ENCODE peak calls at places on chromosomes 12 and 14, in nine cellular contexts. B is hepatocyte, Y is ovary, F is transverse colon, A is OCI-LY7, W is uterus, N is IMR-90, V is breast epithelium, C is left lung. K is an unnamed sample. For H3K36me3, the result is how much of the 10 kb centered on the place peaks cover.

GRCh38 chr14:45135181-45135580 is 549 bp upstream of the FANCM start:
- DNase-seq in N (peak), F (no peak), B (peak), A (peak), V (no peak), W (no peak), C (no peak), Y (no peak), K (no peak)

GRCh38 chr14:54902521-54903420 is at the start of gene GCH1:
- DNase-seq in B (peak), F (peak), Y (peak), V (peak), W (peak), A (peak), C (peak), N (peak), K (peak)

GRCh38 chr14:89337912-89338311 is 79.1 kb downstream of the FOXN3 start:
- DNase-seq in F (no peak), C (no peak), N (peak), A (no peak), B (no peak), W (peak), V (no peak), Y (no peak), K (no peak)

GRCh38 chr14:52119030-52119429 is 50.2 kb upstream of the NID2 start:
- DNase-seq in A (no peak), V (no peak), Y (no peak), B (peak), C (no peak), W (no peak), N (no peak), F (no peak), K (no peak)

GRCh38 chr12:108693781-108694180 is 37.5 kb downstream of the CORO1C start:
- DNase-seq in Y (no peak), C (no peak), B (no peak), V (no peak), N (no peak), A (no peak), F (no peak), W (no peak), K (no peak)

GRCh38 chr12:75710361-75711069 is 199.1 kb upstream of the KRR1 start:
- DNase-seq in V (no peak), A (no peak), Y (no peak), N (no peak), B (no peak), F (no peak), C (no peak), W (no peak), K (no peak)

GRCh38 chr12:74349925-74350324 is 187.7 kb upstream of the ATXN7L3B start:
- DNase-seq in F (no peak), C (no peak), A (no peak), W (no peak), B (no peak), V (no peak), Y (no peak), N (no peak), K (no peak)

GRCh38 chr12:85951823-85952222 is 77.7 kb downstream of the NTS start:
- DNase-seq in N (peak), V (no peak), W (no peak), C (no peak), Y (no peak), B (peak), A (no peak), F (no peak), K (no peak)

GRCh38 chr12:862303-862911 is 87.1 kb downstream of the RAD52 start:
- DNase-seq in N (no peak), V (no peak), C (no peak), B (no peak), A (no peak), W (no peak), F (no peak), Y (no peak), K (no peak)

GRCh38 chr12:34275129-34275528 is 252.8 kb downstream of the ALG10 start:
- DNase-seq in B (no peak), W (no peak), A (no peak), N (no peak), Y (no peak), F (no peak), V (no peak), C (peak), K (no peak)

GRCh38 chr12:124901003-124901402 is 13.4 kb downstream of the UBC start:
- DNase-seq in V (no peak), W (no peak), N (no peak), A (peak), F (no peak), C (no peak), Y (no peak), B (no peak), K (no peak)

GRCh38 chr12:128976120-128976519 is 122.8 kb downstream of the GLT1D1 start:
- DNase-seq in W (no peak), F (peak), A (peak), Y (no peak), B (peak), V (no peak), N (no peak), C (no peak), K (no peak)

GRCh38 chr14:73634333-73634833 is 10.4 kb upstream of the DNAL1 start:
- DNase-seq in W (peak), C (peak), V (no peak), A (no peak), N (no peak), F (peak), B (peak), Y (peak), K (no peak)

GRCh38 chr14:91300283-91300841 is 55.9 kb upstream of the GPR68 start:
- DNase-seq in B (no peak), V (no peak), C (no peak), F (no peak), A (no peak), W (no peak), N (peak), Y (no peak), K (peak)

GRCh38 chr14:105857223-105857815 is 330.9 kb downstream of the TMEM121 start:
- DNase-seq in C (peak), V (peak), W (no peak), Y (no peak), B (no peak), N (no peak), F (peak), A (peak), K (peak)

GRCh38 chr14:79076428-79076827 is 906.3 kb downstream of the NRXN3 start:
- DNase-seq in W (no peak), F (no peak), Y (no peak), B (no peak), C (no peak), N (no peak), A (no peak), V (no peak), K (no peak)

GRCh38 chr14:38958589-38958988 is 144.4 kb downstream of the SEC23A start:
- DNase-seq in Y (no peak), V (no peak), B (no peak), F (no peak), C (no peak), W (no peak), A (no peak), N (no peak), K (no peak)

GRCh38 chr12:108425238-108425795 is 86.2 kb upstream of the CMKLR1 start:
- DNase-seq in Y (no peak), C (no peak), F (no peak), B (no peak), W (no peak), A (no peak), N (no peak), V (no peak), K (no peak)

GRCh38 chr12:64790166-64790565 is 31.0 kb upstream of the GNS start:
- DNase-seq in B (no peak), Y (no peak), F (no peak), W (no peak), C (no peak), N (no peak), V (no peak), A (no peak), K (no peak)

GRCh38 chr14:76282581-76282980 is 93.4 kb upstream of the ESRRB start:
- DNase-seq in V (no peak), C (no peak), W (no peak), Y (no peak), F (no peak), A (no peak), B (no peak), N (no peak), K (no peak)

GRCh38 chr14:77098470-77099353 is 654 bp downstream of the CIPC start:
- DNase-seq in F (peak), N (no peak), Y (peak), W (peak), C (peak), B (peak), A (peak), V (peak), K (no peak)

GRCh38 chr12:67716817-67717216 is 68.3 kb downstream of the DYRK2 start:
- DNase-seq in W (no peak), N (peak), V (no peak), C (no peak), Y (no peak), F (no peak), A (no peak), B (no peak), K (no peak)

GRCh38 chr14:76768201-76768656 is 7.0 kb downstream of the VASH1 start:
- DNase-seq in A (peak), W (peak), C (no peak), N (no peak), F (peak), Y (no peak), B (no peak), V (no peak), K (peak)

GRCh38 chr12:21483531-21483930 is 17.9 kb downstream of the RECQL start:
- DNase-seq in N (no peak), V (no peak), F (no peak), A (no peak), C (no peak), B (no peak), W (no peak), Y (no peak), K (no peak)

GRCh38 chr14:55599250-55599879 is 19.4 kb downstream of the KTN1 start:
- DNase-seq in B (peak), N (no peak), V (peak), F (peak), C (peak), A (no peak), W (no peak), Y (no peak), K (no peak)

GRCh38 chr14:99118946-99119345 is 153.1 kb downstream of the BCL11B start:
- DNase-seq in W (no peak), B (no peak), A (no peak), C (no peak), Y (no peak), F (no peak), V (no peak), N (no peak), K (no peak)

GRCh38 chr12:108302471-108303311 is 36.4 kb downstream of the CMKLR1 start:
- DNase-seq in C (peak), A (no peak), F (peak), V (peak), Y (peak), W (peak), B (peak), N (no peak), K (peak)

GRCh38 chr14:31377433-31377832 is 42.9 kb downstream of the HEATR5A start:
- DNase-seq in V (no peak), A (no peak), B (no peak), N (no peak), Y (no peak), C (no peak), W (no peak), F (no peak), K (no peak)
- H3K27ac ChIP-seq in V (no peak), A (no peak), B (no peak), N (no peak), Y (no peak), C (peak), W (no peak), F (no peak), K (no peak)

GRCh38 chr12:110908377-110909136 is 11.8 kb downstream of the MYL2 start:
- DNase-seq in F (no peak), V (no peak), Y (no peak), N (no peak), B (no peak), A (no peak), W (no peak), C (no peak), K (no peak)

GRCh38 chr12:110906516-110906915 is 13.9 kb downstream of the MYL2 start:
- DNase-seq in Y (no peak), W (no peak), A (peak), F (no peak), N (no peak), V (no peak), B (no peak), C (no peak), K (no peak)

GRCh38 chr12:110906985-110907384 is 13.4 kb downstream of the MYL2 start:
- DNase-seq in W (no peak), V (no peak), B (no peak), A (no peak), C (no peak), F (no peak), Y (no peak), N (no peak), K (no peak)

GRCh38 chr12:110907583-110907982 is 12.8 kb downstream of the MYL2 start:
- DNase-seq in A (no peak), C (no peak), N (no peak), V (no peak), W (no peak), B (no peak), Y (no peak), F (no peak), K (no peak)

GRCh38 chr12:110906088-110906487 is 14.3 kb downstream of the MYL2 start:
- DNase-seq in V (no peak), W (no peak), C (no peak), Y (no peak), A (peak), F (no peak), B (no peak), N (no peak), K (no peak)
- TF ChIP-seq CTCF in V (no peak), W (no peak), C (no peak), Y (no peak), A (peak), F (no peak), B (no peak), N (no peak), K (no peak)

GRCh38 chr12:132674561-132674960 is 12.6 kb downstream of the POLE start:
- DNase-seq in V (no peak), N (no peak), F (no peak), C (no peak), W (no peak), Y (no peak), B (no peak), A (no peak), K (no peak)
- H3K36me3 ChIP-seq in V (under half), N (under half), F (under half), C (half or more), W (under half), Y (under half), B (under half), A (half or more), K (half or more)

DNA sequence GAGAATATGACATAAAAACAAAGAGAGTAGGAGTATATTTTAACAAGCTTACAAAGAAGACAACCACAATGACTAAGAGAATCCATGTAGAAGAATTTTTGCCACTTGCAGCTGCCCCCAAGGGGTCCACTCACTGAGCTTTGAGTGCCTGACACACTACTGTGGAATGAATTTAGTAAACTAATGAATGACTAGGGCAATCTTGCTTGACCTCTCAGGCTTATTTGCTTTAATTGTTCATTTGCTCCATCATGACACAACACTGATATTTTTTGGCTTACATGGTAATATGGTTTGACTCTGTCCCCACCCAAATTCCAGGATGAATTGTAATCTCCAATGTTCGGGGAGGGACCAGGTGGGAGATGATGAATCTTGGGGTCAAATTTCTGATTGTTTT is 249.1 kb upstream of the FAR2 start:
- DNase-seq in N (peak), W (no peak), C (no peak), B (no peak), A (no peak), Y (no peak), V (no peak), F (no peak), K (no peak)
- H3K27ac ChIP-seq in N (no peak), W (no peak), C (no peak), B (no peak), A (no peak), Y (no peak), V (no peak), F (no peak), K (no peak)

DNA sequence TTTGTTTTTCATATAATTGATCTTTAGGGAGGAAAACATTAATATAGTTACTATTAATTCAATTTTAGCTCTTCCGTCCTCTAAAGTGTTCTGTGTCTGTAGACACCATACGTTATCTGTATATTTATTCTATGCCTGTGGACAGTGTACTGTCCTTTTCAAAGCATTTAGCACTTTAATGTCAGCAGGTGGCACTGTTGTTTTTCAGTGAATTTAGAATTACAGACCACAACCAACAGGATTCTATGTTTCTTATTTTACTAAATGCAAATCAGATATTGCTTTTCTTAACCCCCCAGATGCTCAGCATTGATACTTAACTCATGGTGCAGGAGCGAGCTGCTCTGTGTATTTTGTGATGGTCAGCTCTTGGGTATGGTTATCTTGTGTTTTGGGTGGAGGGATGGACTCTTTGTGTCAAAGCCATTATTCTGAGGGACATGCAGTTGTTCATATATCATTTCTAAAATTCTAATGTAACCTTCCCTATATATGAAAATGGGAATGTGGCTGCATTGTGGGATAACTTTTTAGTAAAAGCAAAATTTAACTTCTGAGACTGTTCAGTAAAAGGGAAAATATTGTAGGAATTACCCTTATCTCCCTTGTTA is 65.2 kb downstream of the PAPOLA start:
- DNase-seq in Y (no peak), B (peak), N (peak), F (no peak), A (peak), V (no peak), C (no peak), W (no peak), K (no peak)
- TF ChIP-seq CTCF in Y (no peak), B (peak), N (peak), F (peak), A (peak), V (peak), C (peak), W (peak), K (no peak)

GRCh38 chr12:101948365-101948764 is 71.0 kb downstream of the DRAM1 start:
- DNase-seq in C (no peak), Y (no peak), N (no peak), V (no peak), F (no peak), A (no peak), B (no peak), W (no peak), K (no peak)
- H3K36me3 ChIP-seq in C (under half), Y (under half), N (under half), V (under half), F (under half), A (under half), B (under half), W (under half), K (under half)

GRCh38 chr12:32755654-32756475 is at the start of gene YARS2:
- DNase-seq in Y (peak), C (peak), B (peak), V (peak), N (peak), A (peak), F (peak), W (peak), K (peak)

GRCh38 chr12:32755051-32755653 is 545 bp downstream of the YARS2 start:
- DNase-seq in N (peak), Y (peak), W (peak), F (peak), V (peak), A (peak), C (peak), B (peak), K (peak)

GRCh38 chr12:32754101-32754500 is 1.6 kb downstream of the YARS2 start:
- DNase-seq in C (no peak), W (no peak), V (no peak), B (no peak), A (no peak), Y (no peak), F (no peak), N (no peak), K (no peak)

GRCh38 chr12:32756476-32757158 is 920 bp upstream of the YARS2 start:
- DNase-seq in F (no peak), A (no peak), C (no peak), Y (peak), W (no peak), N (no peak), V (no peak), B (no peak), K (peak)

GRCh38 chr12:32757159-32757556 is 1.5 kb upstream of the YARS2 start:
- DNase-seq in V (no peak), W (no peak), F (no peak), Y (no peak), C (no peak), B (no peak), A (no peak), N (no peak), K (no peak)
- H3K27ac ChIP-seq in V (no peak), W (no peak), F (no peak), Y (no peak), C (no peak), B (no peak), A (no peak), N (no peak), K (no peak)